ENCODE peak calls at places on chromosomes 2 and 18, in ten cellular contexts. F is AG09309; J is SK-MEL-5; Y is GM23338; T is NCI-H146; H is K562; P is NCI-H345; O is ELF-1; G is C1 segment of cervical spinal cord; D is stimulated activated CD8-positive, alpha-beta memory T cell treated with anti-CD3 and anti-CD28 coated beads, Interleukin-4, amount 100 ng/mL, for 1 hour. N is an unnamed sample.

GRCh38 chr2:79294994-79295393 is 135.4 kb upstream of the REG3A start:
- DNase-seq in F (no peak), J (no peak), Y (no peak), T (no peak), H (no peak), P (no peak), O (no peak), G (no peak), D (no peak), N (no peak)

GRCh38 chr2:201271917-201272316 is 11.6 kb downstream of the CASP8 start:
- DNase-seq in F (no peak), J (no peak), Y (no peak), T (no peak), H (no peak), P (no peak), O (no peak), G (no peak), D (no peak), N (no peak)

GRCh38 chr2:204731996-204732395 is 186.7 kb downstream of the PARD3B start:
- DNase-seq in F (no peak), J (no peak), Y (no peak), T (no peak), H (no peak), P (no peak), O (no peak), G (no peak), D (no peak), N (no peak)

GRCh38 chr2:98253461-98254073 is 92.7 kb upstream of the CNGA3 start:
- DNase-seq in F (no peak), J (no peak), Y (no peak), T (no peak), H (no peak), P (no peak), O (no peak), G (no peak), D (no peak), N (no peak)

GRCh38 chr2:71995067-71995665 is 152.5 kb downstream of the CYP26B1 start:
- DNase-seq in F (no peak), J (peak), Y (peak), T (peak), H (no peak), P (peak), O (no peak), G (no peak), D (no peak), N (no peak)

GRCh38 chr18:77062518-77063003 is 70.0 kb downstream of the MBP start:
- DNase-seq in F (no peak), J (peak), Y (no peak), T (no peak), H (no peak), P (no peak), O (no peak), G (no peak), D (no peak), N (peak)

GRCh38 chr2:77566131-77566530 is 44.0 kb upstream of the LRRTM4 start:
- DNase-seq in F (no peak), J (no peak), Y (no peak), T (no peak), H (no peak), P (no peak), O (no peak), G (no peak), D (no peak), N (no peak)

GRCh38 chr2:171615071-171615470 is 72.2 kb upstream of the DYNC1I2 start:
- DNase-seq in F (no peak), J (no peak), Y (no peak), T (no peak), H (no peak), P (no peak), O (no peak), G (no peak), D (no peak), N (no peak)

GRCh38 chr2:216308532-216308931 is 63.8 kb downstream of the MARCHF4 start:
- DNase-seq in F (no peak), J (no peak), Y (no peak), T (no peak), H (no peak), P (peak), O (no peak), G (no peak), D (no peak), N (no peak)

GRCh38 chr2:216683846-216684245 is 11.5 kb downstream of the IGFBP5 start:
- DNase-seq in F (peak), J (peak), Y (no peak), T (no peak), H (no peak), P (peak), O (no peak), G (no peak), D (no peak), N (no peak)